ENCODE peak calls at places on chromosomes 13 and 19, in ten cellular contexts. One of them, this sample, is unnamed.

GRCh38 chr13:101757446-101758039 is 305.1 kb downstream of the ITGBL1 start:
- DNase-seq in activated naive CD4-positive, alpha-beta T cell: no peak
- DNase-seq in HTR-8/SVneo: peak
- DNase-seq in iPS-NIHi11: peak
- DNase-seq in mucosa of gallbladder: no peak
- DNase-seq in stomach: no peak
- DNase-seq in foreskin fibroblast: peak
- DNase-seq in nephron progenitor cell: no peak
- DNase-seq in osteoblast: peak
- DNase-seq in iPS DF 6.9: no peak
- DNase-seq in this sample: peak

GRCh38 chr13:30172593-30173300 is 134.6 kb downstream of the KATNAL1 start:
- DNase-seq in activated naive CD4-positive, alpha-beta T cell: no peak
- DNase-seq in HTR-8/SVneo: no peak
- DNase-seq in iPS-NIHi11: no peak
- DNase-seq in mucosa of gallbladder: no peak
- DNase-seq in stomach: no peak
- DNase-seq in foreskin fibroblast: peak
- DNase-seq in nephron progenitor cell: no peak
- DNase-seq in osteoblast: no peak
- DNase-seq in iPS DF 6.9: no peak
- DNase-seq in this sample: no peak

GRCh38 chr13:31982540-31982939 is 49.0 kb upstream of the FRY start:
- DNase-seq in activated naive CD4-positive, alpha-beta T cell: no peak
- DNase-seq in HTR-8/SVneo: peak
- DNase-seq in iPS-NIHi11: no peak
- DNase-seq in mucosa of gallbladder: peak
- DNase-seq in stomach: peak
- DNase-seq in foreskin fibroblast: peak
- DNase-seq in nephron progenitor cell: no peak
- DNase-seq in osteoblast: peak
- DNase-seq in iPS DF 6.9: no peak
- DNase-seq in this sample: peak

GRCh38 chr13:49098198-49098597 is 121.9 kb upstream of the MLNR start:
- DNase-seq in activated naive CD4-positive, alpha-beta T cell: no peak
- DNase-seq in HTR-8/SVneo: peak
- DNase-seq in iPS-NIHi11: no peak
- DNase-seq in mucosa of gallbladder: peak
- DNase-seq in stomach: no peak
- DNase-seq in foreskin fibroblast: peak
- DNase-seq in nephron progenitor cell: no peak
- DNase-seq in osteoblast: no peak
- DNase-seq in iPS DF 6.9: no peak
- DNase-seq in this sample: peak

GRCh38 chr13:96020155-96020575 is 33.0 kb downstream of the UGGT2 start:
- DNase-seq in activated naive CD4-positive, alpha-beta T cell: no peak
- DNase-seq in HTR-8/SVneo: peak
- DNase-seq in iPS-NIHi11: peak
- DNase-seq in mucosa of gallbladder: peak
- DNase-seq in stomach: peak
- DNase-seq in foreskin fibroblast: peak
- DNase-seq in nephron progenitor cell: peak
- DNase-seq in osteoblast: no peak
- DNase-seq in iPS DF 6.9: no peak
- DNase-seq in this sample: peak

GRCh38 chr19:21569497-21569870 is 64.1 kb downstream of the ZNF429 start:
- DNase-seq in activated naive CD4-positive, alpha-beta T cell: no peak
- DNase-seq in HTR-8/SVneo: no peak
- DNase-seq in iPS-NIHi11: no peak
- DNase-seq in mucosa of gallbladder: peak
- DNase-seq in stomach: no peak
- DNase-seq in foreskin fibroblast: no peak
- DNase-seq in nephron progenitor cell: no peak
- DNase-seq in osteoblast: no peak
- DNase-seq in iPS DF 6.9: no peak
- DNase-seq in this sample: no peak

GRCh38 chr13:69234171-69234570 is 873.5 kb upstream of the ATXN8OS start:
- DNase-seq in activated naive CD4-positive, alpha-beta T cell: no peak
- DNase-seq in HTR-8/SVneo: no peak
- DNase-seq in iPS-NIHi11: no peak
- DNase-seq in mucosa of gallbladder: no peak
- DNase-seq in stomach: no peak
- DNase-seq in foreskin fibroblast: no peak
- DNase-seq in nephron progenitor cell: no peak
- DNase-seq in osteoblast: no peak
- DNase-seq in iPS DF 6.9: no peak
- DNase-seq in this sample: no peak

GRCh38 chr13:33285420-33286124 is at the start of gene STARD13:
- DNase-seq in activated naive CD4-positive, alpha-beta T cell: no peak
- DNase-seq in HTR-8/SVneo: peak
- DNase-seq in iPS-NIHi11: peak
- DNase-seq in mucosa of gallbladder: peak
- DNase-seq in stomach: peak
- DNase-seq in foreskin fibroblast: peak
- DNase-seq in nephron progenitor cell: peak
- DNase-seq in osteoblast: peak
- DNase-seq in iPS DF 6.9: peak
- DNase-seq in this sample: peak

GRCh38 chr19:19637523-19638251 is 5.8 kb downstream of the GMIP start:
- DNase-seq in activated naive CD4-positive, alpha-beta T cell: no peak
- DNase-seq in HTR-8/SVneo: no peak
- DNase-seq in iPS-NIHi11: peak
- DNase-seq in mucosa of gallbladder: no peak
- DNase-seq in stomach: peak
- DNase-seq in foreskin fibroblast: no peak
- DNase-seq in nephron progenitor cell: no peak
- DNase-seq in osteoblast: no peak
- DNase-seq in iPS DF 6.9: peak
- DNase-seq in this sample: no peak

GRCh38 chr13:40639226-40639681 is 27.2 kb downstream of the FOXO1 start:
- DNase-seq in activated naive CD4-positive, alpha-beta T cell: no peak
- DNase-seq in HTR-8/SVneo: no peak
- DNase-seq in iPS-NIHi11: no peak
- DNase-seq in mucosa of gallbladder: peak
- DNase-seq in stomach: no peak
- DNase-seq in foreskin fibroblast: peak
- DNase-seq in nephron progenitor cell: no peak
- DNase-seq in osteoblast: peak
- DNase-seq in iPS DF 6.9: no peak
- DNase-seq in this sample: no peak

GRCh38 chr13:26716984-26717383 is 43.6 kb downstream of the GPR12 start:
- DNase-seq in activated naive CD4-positive, alpha-beta T cell: no peak
- DNase-seq in HTR-8/SVneo: no peak
- DNase-seq in iPS-NIHi11: no peak
- DNase-seq in mucosa of gallbladder: no peak
- DNase-seq in stomach: no peak
- DNase-seq in foreskin fibroblast: no peak
- DNase-seq in nephron progenitor cell: no peak
- DNase-seq in osteoblast: no peak
- DNase-seq in iPS DF 6.9: no peak
- DNase-seq in this sample: no peak

GRCh38 chr19:48681127-48681470 is 8.3 kb upstream of the NTN5 start:
- DNase-seq in activated naive CD4-positive, alpha-beta T cell: no peak
- DNase-seq in HTR-8/SVneo: no peak
- DNase-seq in iPS-NIHi11: no peak
- DNase-seq in mucosa of gallbladder: no peak
- DNase-seq in stomach: peak
- DNase-seq in foreskin fibroblast: peak
- DNase-seq in nephron progenitor cell: no peak
- DNase-seq in osteoblast: peak
- DNase-seq in iPS DF 6.9: no peak
- DNase-seq in this sample: no peak

GRCh38 chr13:61078976-61079770 is 336.5 kb downstream of the PCDH20 start:
- DNase-seq in activated naive CD4-positive, alpha-beta T cell: no peak
- DNase-seq in HTR-8/SVneo: no peak
- DNase-seq in iPS-NIHi11: no peak
- DNase-seq in mucosa of gallbladder: no peak
- DNase-seq in stomach: no peak
- DNase-seq in foreskin fibroblast: no peak
- DNase-seq in nephron progenitor cell: no peak
- DNase-seq in osteoblast: no peak
- DNase-seq in iPS DF 6.9: no peak
- DNase-seq in this sample: no peak

GRCh38 chr13:73698859-73699258 is 435.3 kb downstream of the KLF12 start:
- DNase-seq in activated naive CD4-positive, alpha-beta T cell: no peak
- DNase-seq in HTR-8/SVneo: no peak
- DNase-seq in iPS-NIHi11: no peak
- DNase-seq in mucosa of gallbladder: no peak
- DNase-seq in stomach: no peak
- DNase-seq in foreskin fibroblast: peak
- DNase-seq in nephron progenitor cell: no peak
- DNase-seq in osteoblast: no peak
- DNase-seq in iPS DF 6.9: no peak
- DNase-seq in this sample: no peak

GRCh38 chr19:28399187-28399586 is 813.8 kb downstream of the UQCRFS1 start:
- DNase-seq in activated naive CD4-positive, alpha-beta T cell: no peak
- DNase-seq in HTR-8/SVneo: no peak
- DNase-seq in iPS-NIHi11: no peak
- DNase-seq in mucosa of gallbladder: no peak
- DNase-seq in stomach: no peak
- DNase-seq in foreskin fibroblast: no peak
- DNase-seq in nephron progenitor cell: no peak
- DNase-seq in osteoblast: no peak
- DNase-seq in iPS DF 6.9: no peak
- DNase-seq in this sample: no peak

GRCh38 chr19:48395499-48395898 is 2.0 kb downstream of the GRIN2D start:
- DNase-seq in activated naive CD4-positive, alpha-beta T cell: no peak
- DNase-seq in HTR-8/SVneo: no peak
- DNase-seq in iPS-NIHi11: no peak
- DNase-seq in mucosa of gallbladder: no peak
- DNase-seq in stomach: no peak
- DNase-seq in foreskin fibroblast: no peak
- DNase-seq in nephron progenitor cell: no peak
- DNase-seq in osteoblast: peak
- DNase-seq in iPS DF 6.9: no peak
- DNase-seq in this sample: no peak

GRCh38 chr13:46668302-46668720 is 115.3 kb downstream of the LRCH1 start:
- DNase-seq in activated naive CD4-positive, alpha-beta T cell: no peak
- DNase-seq in HTR-8/SVneo: no peak
- DNase-seq in iPS-NIHi11: no peak
- DNase-seq in mucosa of gallbladder: peak
- DNase-seq in stomach: no peak
- DNase-seq in foreskin fibroblast: peak
- DNase-seq in nephron progenitor cell: no peak
- DNase-seq in osteoblast: peak
- DNase-seq in iPS DF 6.9: no peak
- DNase-seq in this sample: peak

GRCh38 chr19:14059093-14059480 is 2.8 kb downstream of the PALM3 start:
- DNase-seq in activated naive CD4-positive, alpha-beta T cell: no peak
- DNase-seq in HTR-8/SVneo: no peak
- DNase-seq in iPS-NIHi11: peak
- DNase-seq in mucosa of gallbladder: no peak
- DNase-seq in stomach: peak
- DNase-seq in foreskin fibroblast: no peak
- DNase-seq in nephron progenitor cell: peak
- DNase-seq in osteoblast: peak
- DNase-seq in iPS DF 6.9: no peak
- DNase-seq in this sample: no peak

GRCh38 chr19:6023085-6023682 is 45.2 kb upstream of the RANBP3 start:
- DNase-seq in activated naive CD4-positive, alpha-beta T cell: no peak
- DNase-seq in HTR-8/SVneo: peak
- DNase-seq in iPS-NIHi11: no peak
- DNase-seq in mucosa of gallbladder: no peak
- DNase-seq in stomach: no peak
- DNase-seq in foreskin fibroblast: peak
- DNase-seq in nephron progenitor cell: no peak
- DNase-seq in osteoblast: peak
- DNase-seq in iPS DF 6.9: no peak
- DNase-seq in this sample: peak

GRCh38 chr19:35124098-35125060 is 8.8 kb downstream of the FXYD3 start:
- DNase-seq in activated naive CD4-positive, alpha-beta T cell: peak
- DNase-seq in HTR-8/SVneo: peak
- DNase-seq in iPS-NIHi11: peak
- DNase-seq in mucosa of gallbladder: peak
- DNase-seq in stomach: peak
- DNase-seq in foreskin fibroblast: peak
- DNase-seq in nephron progenitor cell: peak
- DNase-seq in osteoblast: peak
- DNase-seq in iPS DF 6.9: no peak
- DNase-seq in this sample: peak

GRCh38 chr19:51415187-51415586 is 2.3 kb downstream of the SIGLEC10 start:
- DNase-seq in activated naive CD4-positive, alpha-beta T cell: no peak
- DNase-seq in HTR-8/SVneo: no peak
- DNase-seq in iPS-NIHi11: no peak
- DNase-seq in mucosa of gallbladder: no peak
- DNase-seq in stomach: no peak
- DNase-seq in foreskin fibroblast: no peak
- DNase-seq in nephron progenitor cell: no peak
- DNase-seq in osteoblast: no peak
- DNase-seq in iPS DF 6.9: no peak
- DNase-seq in this sample: no peak

GRCh38 chr19:14943601-14944000 is 2.3 kb downstream of the OR7C2 start:
- DNase-seq in activated naive CD4-positive, alpha-beta T cell: no peak
- DNase-seq in HTR-8/SVneo: no peak
- DNase-seq in iPS-NIHi11: no peak
- DNase-seq in mucosa of gallbladder: no peak
- DNase-seq in stomach: no peak
- DNase-seq in foreskin fibroblast: peak
- DNase-seq in nephron progenitor cell: no peak
- DNase-seq in osteoblast: peak
- DNase-seq in iPS DF 6.9: no peak
- DNase-seq in this sample: peak

GRCh38 chr19:49896863-49897621 is at the start of gene IL4I1:
- DNase-seq in activated naive CD4-positive, alpha-beta T cell: no peak
- DNase-seq in HTR-8/SVneo: no peak
- DNase-seq in iPS-NIHi11: no peak
- DNase-seq in mucosa of gallbladder: no peak
- DNase-seq in stomach: no peak
- DNase-seq in foreskin fibroblast: no peak
- DNase-seq in nephron progenitor cell: no peak
- DNase-seq in osteoblast: no peak
- DNase-seq in iPS DF 6.9: no peak
- DNase-seq in this sample: no peak

GRCh38 chr19:3707868-3708206 is 347 bp upstream of the TJP3 start:
- DNase-seq in activated naive CD4-positive, alpha-beta T cell: no peak
- DNase-seq in HTR-8/SVneo: no peak
- DNase-seq in iPS-NIHi11: peak
- DNase-seq in mucosa of gallbladder: no peak
- DNase-seq in stomach: no peak
- DNase-seq in foreskin fibroblast: no peak
- DNase-seq in nephron progenitor cell: no peak
- DNase-seq in osteoblast: peak
- DNase-seq in iPS DF 6.9: no peak
- DNase-seq in this sample: no peak

GRCh38 chr19:5621945-5622464 is 571 bp downstream of the SAFB2 start:
- DNase-seq in activated naive CD4-positive, alpha-beta T cell: no peak
- DNase-seq in HTR-8/SVneo: no peak
- DNase-seq in iPS-NIHi11: peak
- DNase-seq in mucosa of gallbladder: no peak
- DNase-seq in stomach: no peak
- DNase-seq in foreskin fibroblast: no peak
- DNase-seq in nephron progenitor cell: peak
- DNase-seq in osteoblast: no peak
- DNase-seq in iPS DF 6.9: no peak
- DNase-seq in this sample: no peak

GRCh38 chr13:29852464-29853054 is 2.1 kb upstream of the UBL3 start:
- DNase-seq in activated naive CD4-positive, alpha-beta T cell: no peak
- DNase-seq in HTR-8/SVneo: no peak
- DNase-seq in iPS-NIHi11: no peak
- DNase-seq in mucosa of gallbladder: no peak
- DNase-seq in stomach: no peak
- DNase-seq in foreskin fibroblast: no peak
- DNase-seq in nephron progenitor cell: no peak
- DNase-seq in osteoblast: no peak
- DNase-seq in iPS DF 6.9: no peak
- DNase-seq in this sample: no peak

GRCh38 chr13:73870036-73870741 is 264.0 kb downstream of the KLF12 start:
- DNase-seq in activated naive CD4-positive, alpha-beta T cell: no peak
- DNase-seq in HTR-8/SVneo: no peak
- DNase-seq in iPS-NIHi11: no peak
- DNase-seq in mucosa of gallbladder: no peak
- DNase-seq in stomach: no peak
- DNase-seq in foreskin fibroblast: peak
- DNase-seq in nephron progenitor cell: no peak
- DNase-seq in osteoblast: no peak
- DNase-seq in iPS DF 6.9: no peak
- DNase-seq in this sample: no peak

GRCh38 chr19:37907735-37908066 is 693 bp downstream of the SIPA1L3 start:
- DNase-seq in activated naive CD4-positive, alpha-beta T cell: no peak
- DNase-seq in HTR-8/SVneo: no peak
- DNase-seq in iPS-NIHi11: no peak
- DNase-seq in mucosa of gallbladder: no peak
- DNase-seq in stomach: no peak
- DNase-seq in foreskin fibroblast: no peak
- DNase-seq in nephron progenitor cell: no peak
- DNase-seq in osteoblast: peak
- DNase-seq in iPS DF 6.9: no peak
- DNase-seq in this sample: no peak